ENCODE peak calls at places on chromosomes 12 and 14, in five cellular contexts. O is heart left ventricle, L is suprapubic skin, J is spleen, I is endothelial cell of umbilical vein. N is an unnamed sample.

GRCh38 chr12:99611117-99611516 is 36.4 kb upstream of the GARIN6 start:
- DNase-seq in O (no peak), L (no peak), J (no peak), I (no peak), N (no peak)

GRCh38 chr14:85024931-85025330 is 505.0 kb upstream of the FLRT2 start:
- DNase-seq in O (no peak), L (no peak), J (no peak), I (no peak), N (no peak)

GRCh38 chr12:3881208-3881980 is 8.2 kb upstream of the PARP11 start:
- DNase-seq in O (no peak), L (no peak), J (no peak), I (no peak), N (no peak)

GRCh38 chr12:100544165-100544564 is 29.3 kb upstream of the GAS2L3 start:
- DNase-seq in O (no peak), L (no peak), J (no peak), I (no peak), N (no peak)

GRCh38 chr12:85627584-85627983 is 208.6 kb downstream of the RASSF9 start:
- DNase-seq in O (no peak), L (no peak), J (no peak), I (peak), N (no peak)

GRCh38 chr14:81312289-81312876 is 87.7 kb downstream of the STON2 start:
- DNase-seq in O (no peak), L (no peak), J (no peak), I (no peak), N (no peak)

GRCh38 chr14:70642313-70643235 is 858 bp downstream of the TTC9 start:
- DNase-seq in O (no peak), L (no peak), J (peak), I (peak), N (no peak)

GRCh38 chr12:39235990-39236767 is 206.7 kb downstream of the KIF21A start:
- DNase-seq in O (no peak), L (no peak), J (no peak), I (peak), N (no peak)

GRCh38 chr12:54749191-54749818 is 101.1 kb upstream of the DCD start:
- DNase-seq in O (no peak), L (no peak), J (no peak), I (peak), N (no peak)

GRCh38 chr14:60245316-60246177 is 3.5 kb upstream of the PPM1A start:
- DNase-seq in O (no peak), L (no peak), J (peak), I (no peak), N (no peak)

GRCh38 chr12:50222275-50222783 is 55.2 kb upstream of the CERS5 start:
- DNase-seq in O (peak), L (no peak), J (no peak), I (peak), N (peak)

GRCh38 chr14:74085047-74085637 is 386 bp downstream of the LIN52 start:
- DNase-seq in O (no peak), L (no peak), J (no peak), I (no peak), N (peak)

GRCh38 chr14:84420236-84420635 is 1109.7 kb upstream of the FLRT2 start:
- DNase-seq in O (no peak), L (no peak), J (no peak), I (peak), N (no peak)

GRCh38 chr12:91094957-91095356 is 16.3 kb downstream of the LUM start:
- DNase-seq in O (no peak), L (no peak), J (no peak), I (no peak), N (no peak)

GRCh38 chr12:103851127-103851526 is 10.1 kb upstream of the NT5DC3 start:
- DNase-seq in O (no peak), L (no peak), J (no peak), I (no peak), N (no peak)

GRCh38 chr12:22812531-22812930 is 187.6 kb downstream of the ETNK1 start:
- DNase-seq in O (no peak), L (no peak), J (no peak), I (no peak), N (no peak)

GRCh38 chr14:73283592-73284379 is 46.5 kb downstream of the PAPLN start:
- DNase-seq in O (no peak), L (no peak), J (no peak), I (no peak), N (no peak)

GRCh38 chr12:32780111-32780510 is 24.4 kb upstream of the YARS2 start:
- DNase-seq in O (no peak), L (no peak), J (no peak), I (no peak), N (no peak)

GRCh38 chr14:61643546-61643945 is 51.8 kb upstream of the HIF1A start:
- DNase-seq in O (no peak), L (no peak), J (no peak), I (no peak), N (no peak)

GRCh38 chr12:94799136-94799535 is 148.8 kb upstream of the TMCC3 start:
- DNase-seq in O (no peak), L (no peak), J (no peak), I (no peak), N (no peak)

GRCh38 chr14:69460093-69460701 is 24.3 kb upstream of the PLEKHD1 start:
- DNase-seq in O (peak), L (no peak), J (no peak), I (peak), N (peak)

GRCh38 chr12:86230516-86231146 is 25.6 kb downstream of the MGAT4C start:
- DNase-seq in O (no peak), L (no peak), J (no peak), I (peak), N (no peak)

GRCh38 chr12:52023976-52024688 is 17.4 kb downstream of the TAMALIN start:
- DNase-seq in O (no peak), L (no peak), J (no peak), I (no peak), N (no peak)

GRCh38 chr12:52506858-52507715 is 13.1 kb downstream of the KRT5 start:
- DNase-seq in O (no peak), L (no peak), J (no peak), I (peak), N (no peak)

GRCh38 chr14:20469890-20470858 is 968 bp downstream of the PNP start:
- DNase-seq in O (peak), L (peak), J (peak), I (peak), N (peak)

GRCh38 chr14:64234877-64235651 is 59.1 kb downstream of the ESR2 start:
- DNase-seq in O (no peak), L (no peak), J (no peak), I (no peak), N (no peak)

GRCh38 chr14:59075503-59075902 is 113.0 kb upstream of the DAAM1 start:
- DNase-seq in O (no peak), L (no peak), J (no peak), I (no peak), N (no peak)

GRCh38 chr12:85157023-85157626 is 121.0 kb downstream of the LRRIQ1 start:
- DNase-seq in O (no peak), L (no peak), J (no peak), I (peak), N (no peak)

GRCh38 chr12:25364529-25365339 is 114.0 kb upstream of the KRAS start:
- DNase-seq in O (no peak), L (no peak), J (no peak), I (no peak), N (no peak)

GRCh38 chr12:69027411-69027811 is 94.4 kb upstream of the CPM start:
- DNase-seq in O (no peak), L (no peak), J (no peak), I (peak), N (no peak)

GRCh38 chr14:78341827-78342389 is 171.7 kb downstream of the NRXN3 start:
- DNase-seq in O (no peak), L (no peak), J (no peak), I (no peak), N (no peak)
- H3K4me3 ChIP-seq in O (no peak), L (no peak), J (no peak), I (no peak), N (no peak)

DNA sequence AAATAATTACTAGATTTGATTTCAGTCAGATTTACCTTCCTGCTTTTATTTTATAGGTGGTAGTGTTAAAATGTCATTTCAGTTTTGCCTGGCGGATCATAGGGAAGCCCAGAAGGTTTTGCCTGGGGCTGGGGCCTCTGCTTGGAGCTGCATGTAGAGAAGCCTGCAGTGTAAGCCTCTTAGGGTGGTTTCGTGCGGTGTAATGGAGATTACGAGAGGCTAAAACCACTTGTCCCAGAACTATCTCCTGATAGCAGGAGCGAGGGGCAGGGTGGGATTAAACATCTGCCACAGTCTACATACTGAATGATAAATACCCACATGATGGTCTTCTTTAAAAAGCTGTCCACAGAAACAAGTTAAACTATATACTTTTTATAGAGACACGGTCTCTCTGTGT is 35.0 kb upstream of the DICER1 start:
- DNase-seq in O (no peak), L (no peak), J (no peak), I (no peak), N (no peak)
- TF ChIP-seq CTCF in O (no peak), L (no peak), J (no peak), I (no peak), N (no peak)

GRCh38 chr14:49999216-49999761 is 106.4 kb downstream of the ARF6 start:
- DNase-seq in O (peak), L (peak), J (peak), I (peak), N (peak)
- TF ChIP-seq POLR2A in O (no peak), L (no peak), J (peak), I (peak), N (no peak)

DNA sequence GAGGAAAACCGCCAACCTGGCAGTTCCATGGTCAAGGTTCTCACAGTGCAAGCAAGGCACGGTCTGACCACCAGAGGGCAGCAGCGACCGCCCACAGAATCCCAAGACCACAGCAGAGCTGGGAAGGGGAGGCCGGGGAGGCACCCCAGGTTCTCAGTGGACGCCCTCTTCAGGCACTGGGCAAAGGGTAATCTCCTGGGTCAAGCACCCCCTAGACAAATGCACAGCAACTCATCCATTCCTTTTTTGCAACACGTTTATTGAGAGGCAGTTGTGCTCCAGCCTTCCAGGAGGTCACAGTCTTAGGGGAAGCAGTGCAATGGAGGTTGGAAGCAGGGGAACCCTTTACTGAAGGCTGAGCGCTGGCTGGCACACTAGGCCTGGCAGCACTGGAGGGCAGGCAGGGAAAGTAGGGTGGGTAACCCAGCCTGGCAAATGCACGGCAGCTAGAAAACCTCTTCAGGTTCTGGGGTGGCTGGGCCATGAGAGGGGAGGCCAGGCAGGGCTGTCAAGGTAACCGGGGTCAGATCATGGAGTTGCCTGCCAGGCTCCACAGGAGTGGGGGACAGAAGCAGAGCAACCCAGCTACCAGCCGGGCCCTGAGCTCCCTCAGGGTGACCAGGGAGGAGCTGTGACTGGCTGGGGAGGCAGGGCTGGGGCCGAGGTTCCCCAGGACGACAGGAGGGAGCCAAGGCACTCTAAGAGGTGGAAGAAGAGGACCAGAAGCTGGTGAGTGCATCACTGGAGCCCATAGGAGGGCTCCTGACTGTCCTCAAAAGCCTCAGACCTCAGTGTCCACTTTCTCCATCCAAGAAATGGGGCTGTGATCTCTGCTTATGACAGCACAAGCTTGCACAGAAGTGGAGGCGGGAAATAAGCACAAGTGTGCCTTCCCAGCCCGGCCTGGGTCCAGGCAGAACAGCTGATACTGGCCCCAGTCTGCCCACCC is 1.8 kb upstream of the RHOF start:
- DNase-seq in O (peak), L (peak), J (peak), I (peak), N (peak)
- H3K4me3 ChIP-seq in O (peak), L (peak), J (peak), I (no peak), N (no peak)

GRCh38 chr14:93546642-93547041 is 115.9 kb downstream of the UNC79 start:
- DNase-seq in O (no peak), L (no peak), J (no peak), I (no peak), N (no peak)

GRCh38 chr14:93548102-93548843 is 117.5 kb downstream of the UNC79 start:
- DNase-seq in O (no peak), L (no peak), J (no peak), I (no peak), N (no peak)

GRCh38 chr14:93544212-93544611 is 113.5 kb downstream of the UNC79 start:
- DNase-seq in O (peak), L (no peak), J (no peak), I (no peak), N (no peak)

GRCh38 chr14:93540235-93540634 is 109.5 kb downstream of the UNC79 start:
- DNase-seq in O (no peak), L (no peak), J (no peak), I (no peak), N (no peak)

DNA sequence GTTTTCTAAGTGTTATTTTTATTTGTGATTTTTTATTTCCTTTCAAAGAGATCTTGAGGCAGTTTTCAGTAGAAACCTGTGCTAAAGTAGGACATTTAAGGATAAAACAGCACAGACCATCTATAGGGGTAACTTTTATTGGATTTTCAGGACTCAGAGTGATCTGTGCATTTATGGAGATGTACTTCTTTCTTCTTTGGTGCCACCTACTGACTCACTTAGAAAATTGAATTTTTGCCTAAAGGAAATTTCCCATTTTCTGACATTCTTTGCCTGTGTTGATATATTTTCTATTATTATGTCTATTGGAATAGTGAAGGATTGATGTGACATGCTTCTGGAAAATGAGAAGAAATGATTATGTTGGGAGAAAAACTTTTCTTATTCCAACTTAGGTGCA is 113.0 kb downstream of the UNC79 start:
- DNase-seq in O (no peak), L (no peak), J (no peak), I (peak), N (no peak)
- TF ChIP-seq CTCF in O (peak), L (no peak), J (peak), I (peak), N (no peak)

GRCh38 chr14:100159865-100160533 is 554 bp upstream of the DEGS2 start:
- DNase-seq in O (no peak), L (no peak), J (no peak), I (no peak), N (no peak)

GRCh38 chr14:100160534-100160916 is 1.1 kb upstream of the DEGS2 start:
- DNase-seq in O (no peak), L (no peak), J (no peak), I (no peak), N (no peak)

GRCh38 chr14:100156776-100157175 is 2.7 kb downstream of the DEGS2 start:
- DNase-seq in O (no peak), L (no peak), J (no peak), I (no peak), N (no peak)

GRCh38 chr14:100158566-100159106 is 809 bp downstream of the DEGS2 start:
- DNase-seq in O (no peak), L (no peak), J (no peak), I (no peak), N (no peak)

GRCh38 chr14:100159107-100159864 is at the start of gene DEGS2:
- DNase-seq in O (no peak), L (no peak), J (peak), I (no peak), N (no peak)
- TF ChIP-seq POLR2A in O (no peak), L (no peak), J (no peak), I (no peak), N (no peak)

GRCh38 chr12:46071769-46072624 is 81.6 kb upstream of the SCAF11 start:
- DNase-seq in O (peak), L (peak), J (peak), I (peak), N (peak)
- H3K4me3 ChIP-seq in O (no peak), L (no peak), J (no peak), I (no peak), N (no peak)

GRCh38 chr12:117100251-117100650 is 1.0 kb upstream of the TESC start:
- DNase-seq in O (no peak), L (no peak), J (no peak), I (no peak), N (no peak)
- TF ChIP-seq CTCF in O (peak), L (no peak), J (no peak), I (peak), N (no peak)

GRCh38 chr14:56116128-56116900 is 1.9 kb upstream of the PELI2 start:
- DNase-seq in O (no peak), L (no peak), J (peak), I (peak), N (no peak)

GRCh38 chr14:56119221-56119967 is 1.2 kb downstream of the PELI2 start:
- DNase-seq in O (peak), L (peak), J (peak), I (peak), N (no peak)

GRCh38 chr14:56120091-56120632 is 2.0 kb downstream of the PELI2 start:
- DNase-seq in O (no peak), L (no peak), J (no peak), I (peak), N (no peak)

GRCh38 chr14:56118611-56119181 is 485 bp downstream of the PELI2 start:
- DNase-seq in O (peak), L (no peak), J (peak), I (peak), N (no peak)

DNA sequence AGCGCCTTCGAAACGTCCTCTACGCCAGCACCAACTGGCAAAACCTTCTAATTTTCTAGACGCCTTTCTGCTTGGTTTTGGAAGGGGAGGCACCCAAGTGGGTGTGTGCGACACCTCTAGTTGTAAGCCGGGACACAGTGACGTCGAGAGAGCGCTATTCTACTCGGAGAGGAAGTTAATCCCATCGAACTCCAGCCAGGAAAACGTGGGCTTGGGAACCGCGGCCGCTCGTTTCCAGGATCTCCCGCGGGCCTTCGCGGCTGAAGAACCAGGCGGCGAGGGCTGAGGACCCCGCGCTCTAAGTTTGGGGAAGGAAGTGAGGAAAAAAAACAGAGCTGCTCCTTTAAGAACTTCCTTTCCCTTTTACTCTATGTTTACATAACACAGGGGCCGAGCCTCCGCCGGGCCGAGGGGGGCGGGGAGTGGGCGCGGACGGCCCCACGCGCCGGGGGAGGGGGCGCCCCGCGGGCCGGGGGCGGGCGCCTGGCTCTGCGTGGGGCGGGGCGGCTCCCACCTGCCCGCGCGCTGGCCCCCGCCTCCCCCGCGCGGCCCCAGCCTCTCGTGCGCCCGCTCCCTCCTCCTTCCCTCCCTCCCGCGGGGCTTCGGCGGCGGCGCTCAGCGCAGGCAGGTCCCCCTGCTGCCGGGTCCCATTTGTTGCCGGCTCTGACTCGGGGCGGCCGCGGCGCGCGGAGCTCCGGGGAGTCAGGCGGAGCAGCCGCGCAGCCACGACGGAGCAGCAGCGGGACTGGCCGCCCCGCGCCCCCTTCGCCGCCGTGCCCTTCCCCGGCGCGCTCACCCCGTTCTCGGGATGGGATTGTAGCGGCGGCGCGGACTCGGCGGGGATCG is at the start of gene PELI2:
- DNase-seq in O (peak), L (peak), J (peak), I (peak), N (peak)
- TF ChIP-seq POLR2A in O (no peak), L (peak), J (peak), I (peak), N (no peak)

DNA sequence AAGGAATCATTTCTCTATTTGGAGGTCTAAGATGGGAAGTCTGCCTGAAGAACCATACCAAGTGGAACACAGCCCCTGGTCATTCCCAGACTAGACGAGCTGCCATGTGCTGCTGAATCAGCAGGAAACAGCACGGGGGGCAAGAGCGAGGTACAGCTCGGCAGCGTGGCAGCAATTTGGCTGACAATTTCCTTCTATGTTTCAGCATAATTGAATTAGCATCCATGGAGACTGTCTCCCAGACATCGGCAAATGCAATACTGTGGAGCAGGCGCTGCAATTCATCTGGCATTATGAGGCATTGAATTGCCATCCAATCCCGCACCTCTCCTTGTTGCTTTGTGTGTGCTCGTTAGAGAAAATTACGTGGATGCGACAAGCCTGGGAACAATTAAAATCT is 46.0 kb upstream of the CCDC60 start:
- DNase-seq in O (no peak), L (no peak), J (no peak), I (no peak), N (no peak)
- H3K4me3 ChIP-seq in O (no peak), L (no peak), J (no peak), I (no peak), N (no peak)

N was measured in lower leg skin.